ENCODE peak calls at places on chromosomes 16 and 17, in ten cellular contexts. J is suprapubic skin, W is heart left ventricle, Y is A549, O is ovary, A is stomach, T is uterus, D is lower leg skin, M is sigmoid colon, I is K562. L is an unnamed sample.

GRCh38 chr16:2064368-2064945 is 16.7 kb downstream of the TSC2 start:
- DNase-seq in J (no peak), W (no peak), Y (no peak), O (no peak), A (no peak), T (no peak), D (no peak), M (no peak), I (no peak), L (peak)

GRCh38 chr16:2968368-2968737 is 795 bp upstream of the PAQR4 start:
- DNase-seq in J (no peak), W (no peak), Y (no peak), O (no peak), A (no peak), T (no peak), D (no peak), M (no peak), I (peak), L (no peak)

GRCh38 chr17:41959336-41960095 is 7.1 kb upstream of the CNP start:
- DNase-seq in J (no peak), W (no peak), Y (peak), O (peak), A (no peak), T (no peak), D (no peak), M (no peak), I (peak), L (no peak)

GRCh38 chr16:49849709-49850108 is 6.2 kb downstream of the ZNF423 start:
- DNase-seq in J (no peak), W (no peak), Y (no peak), O (no peak), A (no peak), T (no peak), D (no peak), M (no peak), I (no peak), L (no peak)

GRCh38 chr17:29571486-29571882 is 3.0 kb downstream of the TP53I13 start:
- DNase-seq in J (peak), W (no peak), Y (no peak), O (no peak), A (peak), T (no peak), D (peak), M (peak), I (no peak), L (no peak)

GRCh38 chr17:15386083-15386482 is 44.7 kb upstream of the TEKT3 start:
- DNase-seq in J (no peak), W (no peak), Y (no peak), O (no peak), A (no peak), T (no peak), D (no peak), M (no peak), I (no peak), L (no peak)

GRCh38 chr17:8072727-8073461 is 14.6 kb downstream of the ALOX12B start:
- DNase-seq in J (no peak), W (no peak), Y (no peak), O (no peak), A (no peak), T (no peak), D (no peak), M (no peak), I (no peak), L (no peak)

GRCh38 chr17:42409467-42410351 is 13.3 kb downstream of the CAVIN1 start:
- DNase-seq in J (peak), W (no peak), Y (peak), O (peak), A (peak), T (peak), D (peak), M (peak), I (no peak), L (no peak)

GRCh38 chr17:19538095-19539039 is 4.7 kb downstream of the SLC47A1 start:
- DNase-seq in J (no peak), W (peak), Y (no peak), O (no peak), A (no peak), T (peak), D (no peak), M (peak), I (no peak), L (peak)

GRCh38 chr16:73480381-73480780 is 432.5 kb upstream of the ZFHX3 start:
- DNase-seq in J (no peak), W (no peak), Y (no peak), O (no peak), A (no peak), T (no peak), D (no peak), M (no peak), I (no peak), L (no peak)

GRCh38 chr17:19508327-19508867 is 25.3 kb upstream of the SLC47A1 start:
- DNase-seq in J (no peak), W (peak), Y (no peak), O (peak), A (no peak), T (peak), D (no peak), M (peak), I (no peak), L (peak)

GRCh38 chr16:84214451-84215066 is 23.6 kb downstream of the ADAD2 start:
- DNase-seq in J (no peak), W (no peak), Y (no peak), O (no peak), A (no peak), T (no peak), D (no peak), M (no peak), I (no peak), L (no peak)

GRCh38 chr17:64784353-64784798 is 122.3 kb upstream of the SMURF2 start:
- DNase-seq in J (peak), W (no peak), Y (no peak), O (no peak), A (no peak), T (no peak), D (peak), M (no peak), I (no peak), L (no peak)

GRCh38 chr16:17444658-17445057 is 26.1 kb downstream of the XYLT1 start:
- DNase-seq in J (no peak), W (no peak), Y (no peak), O (no peak), A (no peak), T (no peak), D (no peak), M (no peak), I (no peak), L (no peak)

GRCh38 chr16:16871196-16871595 is 492.3 kb downstream of the NPIPA7 start:
- DNase-seq in J (no peak), W (no peak), Y (no peak), O (no peak), A (no peak), T (no peak), D (no peak), M (no peak), I (no peak), L (no peak)

GRCh38 chr17:72520665-72521303 is 400.0 kb downstream of the SOX9 start:
- DNase-seq in J (no peak), W (no peak), Y (no peak), O (no peak), A (no peak), T (no peak), D (no peak), M (no peak), I (no peak), L (no peak)

GRCh38 chr17:72517413-72518237 is 396.8 kb downstream of the SOX9 start:
- DNase-seq in J (no peak), W (no peak), Y (no peak), O (no peak), A (peak), T (no peak), D (no peak), M (no peak), I (no peak), L (no peak)

GRCh38 chr17:72518333-72518732 is 397.5 kb downstream of the SOX9 start:
- DNase-seq in J (no peak), W (no peak), Y (no peak), O (no peak), A (no peak), T (no peak), D (no peak), M (no peak), I (no peak), L (no peak)

GRCh38 chr17:72519598-72519936 is 398.7 kb downstream of the SOX9 start:
- DNase-seq in J (no peak), W (no peak), Y (no peak), O (no peak), A (no peak), T (no peak), D (no peak), M (no peak), I (no peak), L (no peak)

GRCh38 chr17:72518810-72519597 is 398.2 kb downstream of the SOX9 start:
- DNase-seq in J (no peak), W (no peak), Y (peak), O (no peak), A (peak), T (no peak), D (no peak), M (no peak), I (no peak), L (no peak)
- TF ChIP-seq POLR2A in J (no peak), W (no peak), Y (no peak), O (no peak), A (no peak), T (no peak), D (no peak), M (no peak), I (no peak), L (no peak)

DNA sequence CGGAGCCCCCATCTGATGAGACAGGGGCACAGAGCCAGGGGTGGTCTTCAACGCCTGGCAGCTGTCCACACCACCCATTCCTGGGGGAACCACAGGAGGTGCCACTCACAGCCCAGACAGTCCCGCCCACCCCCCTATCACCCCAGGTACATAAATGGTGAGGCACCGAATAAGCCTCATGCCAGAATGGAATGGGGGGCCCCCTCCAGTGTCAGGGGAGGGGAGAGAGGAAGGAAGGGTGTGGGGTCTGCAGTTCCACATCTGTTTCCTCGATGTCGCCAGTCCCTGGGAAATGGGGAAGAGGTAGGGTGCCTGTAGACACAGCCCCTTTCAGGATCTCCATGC is 1.7 kb downstream of the TMC6 start:
- DNase-seq in J (no peak), W (no peak), Y (no peak), O (no peak), A (no peak), T (no peak), D (no peak), M (no peak), I (no peak), L (no peak)
- H3K4me3 ChIP-seq in J (peak), W (no peak), Y (no peak), O (no peak), A (no peak), T (no peak), D (no peak), M (no peak), I (peak), L (no peak)

GRCh38 chr16:65122724-65122973 is 786 bp upstream of the CDH11 start:
- DNase-seq in J (no peak), W (no peak), Y (no peak), O (no peak), A (no peak), T (no peak), D (no peak), M (no peak), I (no peak), L (no peak)

GRCh38 chr16:65122974-65123845 is 1.3 kb upstream of the CDH11 start:
- DNase-seq in J (peak), W (peak), Y (no peak), O (peak), A (peak), T (peak), D (peak), M (peak), I (no peak), L (peak)

GRCh38 chr16:65119905-65120341 is 1.9 kb downstream of the CDH11 start:
- DNase-seq in J (no peak), W (no peak), Y (no peak), O (peak), A (no peak), T (peak), D (no peak), M (peak), I (no peak), L (no peak)

GRCh38 chr16:65121870-65122723 is at the start of gene CDH11:
- DNase-seq in J (peak), W (peak), Y (no peak), O (peak), A (peak), T (peak), D (peak), M (peak), I (no peak), L (no peak)

GRCh38 chr16:65120811-65121721 is 797 bp downstream of the CDH11 start:
- DNase-seq in J (peak), W (peak), Y (peak), O (peak), A (no peak), T (peak), D (peak), M (peak), I (no peak), L (no peak)
- TF ChIP-seq POLR2A in J (no peak), W (no peak), Y (no peak), O (no peak), A (no peak), T (peak), D (no peak), M (no peak), I (no peak), L (no peak)

GRCh38 chr16:86285938-86286921 is 224.1 kb upstream of the FOXF1 start:
- DNase-seq in J (no peak), W (no peak), Y (no peak), O (no peak), A (no peak), T (no peak), D (peak), M (peak), I (no peak), L (no peak)
- H3K4me3 ChIP-seq in J (no peak), W (no peak), Y (no peak), O (no peak), A (peak), T (no peak), D (no peak), M (peak), I (no peak), L (no peak)

GRCh38 chr17:81120695-81121621 is 44.3 kb upstream of the PVALEF start:
- DNase-seq in J (no peak), W (no peak), Y (peak), O (no peak), A (no peak), T (no peak), D (no peak), M (no peak), I (no peak), L (no peak)

GRCh38 chr17:81118308-81119221 is 46.7 kb upstream of the PVALEF start:
- DNase-seq in J (no peak), W (no peak), Y (no peak), O (no peak), A (no peak), T (no peak), D (no peak), M (no peak), I (no peak), L (peak)

GRCh38 chr17:81119223-81120148 is 45.8 kb upstream of the PVALEF start:
- DNase-seq in J (peak), W (peak), Y (peak), O (peak), A (peak), T (peak), D (peak), M (peak), I (peak), L (peak)

GRCh38 chr17:81121841-81122733 is 43.2 kb upstream of the PVALEF start:
- DNase-seq in J (no peak), W (no peak), Y (no peak), O (no peak), A (no peak), T (no peak), D (no peak), M (no peak), I (no peak), L (no peak)

DNA sequence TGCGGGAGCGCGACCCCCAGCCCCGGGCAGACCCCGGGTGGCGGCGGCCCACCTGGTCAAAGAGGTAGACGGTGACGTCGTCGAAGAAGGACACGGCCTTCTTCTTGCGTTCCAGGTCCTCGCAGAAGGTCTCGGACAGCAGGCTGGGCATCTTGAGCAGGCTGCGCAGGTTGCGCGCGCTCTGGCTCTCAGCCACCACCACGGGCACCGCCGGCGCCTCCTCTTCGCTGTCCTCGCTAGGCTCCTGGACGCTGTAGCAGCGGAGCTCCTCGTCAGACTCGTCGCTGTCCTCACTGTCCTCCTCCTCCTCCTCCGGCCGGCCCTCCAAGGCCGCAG is 45.2 kb upstream of the PVALEF start:
- DNase-seq in J (no peak), W (no peak), Y (no peak), O (no peak), A (no peak), T (no peak), D (no peak), M (no peak), I (no peak), L (no peak)
- TF ChIP-seq POLR2A in J (no peak), W (no peak), Y (no peak), O (no peak), A (no peak), T (no peak), D (no peak), M (no peak), I (no peak), L (no peak)

DNA sequence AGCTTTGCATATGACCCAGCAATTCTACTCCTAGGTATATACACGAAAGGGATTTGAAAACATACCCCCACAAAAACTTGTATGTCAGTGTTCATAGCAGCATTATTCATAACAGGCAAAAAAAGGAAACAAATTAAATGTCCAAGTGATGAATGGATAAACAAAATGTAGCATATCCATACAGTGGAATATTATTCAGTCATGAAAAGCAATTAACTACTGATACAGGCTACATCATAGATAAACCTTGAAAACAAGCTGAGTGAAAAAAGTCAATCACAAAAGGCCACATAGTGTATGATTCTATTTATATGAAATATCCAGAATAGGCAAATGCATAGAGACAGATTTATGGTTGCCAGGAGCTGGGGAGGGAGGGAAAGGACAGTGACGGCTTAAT is 676 bp downstream of the EME1 start:
- DNase-seq in J (no peak), W (no peak), Y (no peak), O (no peak), A (no peak), T (no peak), D (no peak), M (no peak), I (no peak), L (no peak)
- H3K4me3 ChIP-seq in J (no peak), W (no peak), Y (peak), O (no peak), A (no peak), T (no peak), D (no peak), M (no peak), I (peak), L (no peak)

GRCh38 chr16:519425-519824 is 8.1 kb upstream of the CAPN15 start:
- DNase-seq in J (peak), W (no peak), Y (no peak), O (no peak), A (no peak), T (no peak), D (no peak), M (no peak), I (no peak), L (no peak)

GRCh38 chr16:522320-523096 is 5.0 kb upstream of the CAPN15 start:
- DNase-seq in J (peak), W (no peak), Y (no peak), O (no peak), A (no peak), T (no peak), D (no peak), M (no peak), I (no peak), L (no peak)

GRCh38 chr16:519841-520687 is 7.4 kb upstream of the CAPN15 start:
- DNase-seq in J (peak), W (no peak), Y (no peak), O (no peak), A (no peak), T (no peak), D (no peak), M (no peak), I (no peak), L (no peak)

GRCh38 chr16:521381-522210 is 5.9 kb upstream of the CAPN15 start:
- DNase-seq in J (peak), W (no peak), Y (no peak), O (no peak), A (peak), T (no peak), D (no peak), M (no peak), I (no peak), L (no peak)

GRCh38 chr16:520847-521246 is 6.7 kb upstream of the CAPN15 start:
- DNase-seq in J (peak), W (no peak), Y (no peak), O (no peak), A (no peak), T (no peak), D (no peak), M (no peak), I (no peak), L (no peak)
- TF ChIP-seq POLR2A in J (no peak), W (no peak), Y (no peak), O (no peak), A (no peak), T (no peak), D (no peak), M (no peak), I (no peak), L (no peak)

DNA sequence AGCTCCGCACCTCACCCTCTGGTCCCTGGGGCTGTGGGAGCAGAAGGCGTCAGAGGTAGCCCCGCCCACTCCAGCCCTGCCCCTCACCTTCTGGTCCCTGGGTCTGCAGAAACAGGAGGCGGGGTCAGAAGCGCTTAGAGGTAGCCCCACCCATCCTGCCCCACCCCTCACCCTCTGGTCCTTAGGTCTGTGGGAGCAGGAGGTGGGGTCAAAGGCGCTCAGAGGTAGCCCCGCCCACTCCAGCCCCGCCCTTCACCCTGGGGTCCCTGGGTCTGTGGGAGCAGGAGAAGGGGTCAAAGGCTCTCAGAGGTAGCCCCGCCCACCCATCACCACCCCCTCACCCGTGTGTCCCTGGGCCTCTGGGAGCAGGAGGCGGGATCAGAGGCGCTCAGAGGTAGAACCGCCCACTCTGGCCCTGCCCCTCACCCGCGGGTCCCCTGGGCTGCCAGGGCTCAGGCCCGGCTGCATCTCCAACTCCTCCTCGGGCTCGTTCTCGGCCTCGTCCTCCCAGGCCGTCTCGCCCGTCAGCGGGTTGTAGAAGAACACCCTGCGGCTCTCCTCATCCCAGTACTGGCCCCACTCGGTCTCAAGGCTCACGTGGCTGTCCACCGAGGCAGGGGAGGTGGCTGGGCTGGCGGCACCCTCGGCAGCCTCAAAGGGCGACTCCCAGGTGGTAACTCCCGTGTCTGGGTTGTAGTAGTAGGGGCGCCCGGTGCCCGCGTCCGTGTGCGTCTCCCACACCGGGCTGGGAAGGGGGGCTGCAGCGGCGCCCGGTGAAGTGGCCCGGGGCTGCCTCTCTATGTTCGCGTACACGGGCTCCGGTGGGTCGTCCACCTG is 27.2 kb downstream of the ARHGAP27 start:
- DNase-seq in J (no peak), W (no peak), Y (peak), O (no peak), A (no peak), T (no peak), D (no peak), M (no peak), I (peak), L (no peak)
- H3K4me3 ChIP-seq in J (no peak), W (no peak), Y (no peak), O (no peak), A (peak), T (no peak), D (no peak), M (peak), I (peak), L (no peak)

GRCh38 chr16:58198022-58198683 is at the start of gene CSNK2A2:
- DNase-seq in J (peak), W (peak), Y (peak), O (peak), A (peak), T (peak), D (peak), M (peak), I (peak), L (peak)
- TF ChIP-seq POLR2A in J (no peak), W (no peak), Y (peak), O (no peak), A (no peak), T (no peak), D (no peak), M (no peak), I (peak), L (no peak)

DNA sequence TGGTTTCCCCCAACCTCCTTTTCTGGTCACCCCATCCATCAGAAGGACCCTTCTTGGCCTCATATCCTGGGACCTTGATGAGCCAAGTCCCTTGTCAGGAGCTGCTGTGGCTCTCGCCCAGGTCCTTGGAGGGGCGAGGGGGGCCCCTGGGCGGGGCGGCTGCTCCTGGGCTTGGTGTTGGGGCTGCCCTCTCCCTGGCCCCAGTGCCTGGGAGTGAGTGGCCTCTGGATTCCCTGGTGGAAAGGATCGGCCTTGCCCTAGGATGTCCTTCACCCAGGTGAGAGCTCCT is 6.2 kb upstream of the NOTUM start:
- DNase-seq in J (no peak), W (no peak), Y (no peak), O (no peak), A (no peak), T (no peak), D (no peak), M (no peak), I (no peak), L (no peak)
- H3K4me3 ChIP-seq in J (no peak), W (no peak), Y (no peak), O (no peak), A (no peak), T (no peak), D (no peak), M (no peak), I (no peak), L (no peak)

L was measured in right lobe of liver.